ENCODE peak calls at places on chromosomes 11 and 22, in six cellular contexts. U is stimulated activated CD4-positive, alpha-beta T cell treated with anti-CD3 and anti-CD28 coated beads, Interleukin-2, amount 100 ng/mL, for 48 hours; L is IMR-90; T is Panc1; E is activated CD8-positive, alpha-beta memory T cell treated with anti-CD3 and anti-CD28 coated beads for 1 hour; G is activated CD4-positive, alpha-beta T cell treated with anti-CD3 and anti-CD28 coated beads, Interleukin-2, amount 50 U/mL, for 1 hour. I is an unnamed sample.

GRCh38 chr11:76764941-76765340 is 18.2 kb upstream of the TSKU start:
- DNase-seq in L (no peak), T (no peak), U (no peak), G (no peak), E (no peak), I (no peak)

GRCh38 chr22:27718186-27719032 is 83.1 kb downstream of the MN1 start:
- DNase-seq in T (peak), U (no peak), E (no peak), G (no peak), L (peak), I (no peak)

GRCh38 chr11:34136420-34136819 is 31.0 kb downstream of the NAT10 start:
- DNase-seq in L (no peak), U (no peak), T (no peak), G (no peak), E (no peak), I (no peak)

GRCh38 chr11:119796363-119797060 is 67.5 kb upstream of the NECTIN1 start:
- DNase-seq in G (no peak), U (no peak), E (no peak), L (no peak), T (no peak), I (no peak)

GRCh38 chr11:47212938-47213337 is 1.8 kb upstream of the DDB2 start:
- DNase-seq in U (no peak), L (no peak), E (no peak), G (no peak), T (no peak), I (no peak)

GRCh38 chr11:126419801-126420729 is 64.6 kb downstream of the ST3GAL4 start:
- DNase-seq in E (no peak), T (no peak), U (no peak), G (no peak), L (peak), I (no peak)

GRCh38 chr11:37712246-37712645 is 1114.2 kb upstream of the RAG2 start:
- DNase-seq in E (no peak), L (peak), G (no peak), T (no peak), U (no peak), I (no peak)

GRCh38 chr11:45915446-45915845 is 2.2 kb downstream of the PEX16 start:
- DNase-seq in L (no peak), T (no peak), G (no peak), U (no peak), E (no peak), I (no peak)

GRCh38 chr11:794766-795637 is 3.1 kb downstream of the SLC25A22 start:
- DNase-seq in G (no peak), L (no peak), T (no peak), U (no peak), E (no peak), I (no peak)

GRCh38 chr11:57379732-57380131 is 1.2 kb downstream of the PRG3 start:
- DNase-seq in L (peak), U (no peak), T (no peak), E (no peak), G (no peak), I (no peak)

GRCh38 chr11:111245425-111245824 is at the start of gene POU2AF2:
- DNase-seq in T (no peak), G (no peak), U (no peak), L (no peak), E (no peak), I (no peak)

GRCh38 chr22:20526628-20527355 is 19.4 kb downstream of the MED15 start:
- DNase-seq in U (no peak), G (no peak), E (no peak), L (peak), T (no peak), I (no peak)

GRCh38 chr11:68049509-68050370 is 10.9 kb downstream of the TCIRG1 start:
- DNase-seq in E (no peak), U (no peak), G (no peak), L (no peak), T (no peak), I (no peak)

GRCh38 chr11:101288392-101288791 is 158.8 kb upstream of the PGR start:
- DNase-seq in U (no peak), E (no peak), G (no peak), L (no peak), T (no peak), I (no peak)

GRCh38 chr11:11304572-11304971 is 48.5 kb downstream of the CSNK2A3 start:
- DNase-seq in E (no peak), U (no peak), G (no peak), T (no peak), L (no peak), I (no peak)

GRCh38 chr11:35087648-35088047 is 51.3 kb upstream of the CD44 start:
- DNase-seq in L (peak), T (no peak), U (no peak), G (no peak), E (no peak), I (no peak)

GRCh38 chr11:37613031-37613430 is 1015.0 kb upstream of the RAG2 start:
- DNase-seq in G (no peak), U (no peak), E (no peak), L (no peak), T (no peak), I (no peak)

GRCh38 chr11:66100272-66101037 is 30.4 kb downstream of the PACS1 start:
- DNase-seq in G (peak), E (peak), U (peak), L (no peak), T (no peak), I (peak)

GRCh38 chr11:43933608-43934358 is 8.7 kb upstream of the C11orf96 start:
- DNase-seq in U (no peak), E (no peak), T (no peak), G (no peak), L (peak), I (no peak)

GRCh38 chr11:21635359-21635758 is 557.5 kb upstream of the ANO5 start:
- DNase-seq in E (no peak), T (no peak), U (no peak), L (no peak), G (no peak), I (no peak)

GRCh38 chr11:126790550-126790981 is 210.0 kb downstream of the KIRREL3 start:
- DNase-seq in G (no peak), U (no peak), L (peak), E (no peak), T (no peak), I (no peak)

GRCh38 chr11:61141601-61142028 is 19.6 kb downstream of the VPS37C start:
- DNase-seq in L (no peak), E (no peak), T (no peak), U (no peak), G (no peak), I (no peak)

GRCh38 chr11:35151896-35152295 is 12.9 kb downstream of the CD44 start:
- DNase-seq in G (no peak), L (no peak), T (no peak), U (no peak), E (no peak), I (no peak)

GRCh38 chr11:3001496-3001895 is 9.4 kb upstream of the NAP1L4 start:
- DNase-seq in T (no peak), E (no peak), G (no peak), L (no peak), U (no peak), I (no peak)

GRCh38 chr11:122439911-122440782 is 215.4 kb upstream of the UBASH3B start:
- DNase-seq in U (no peak), G (no peak), L (peak), E (no peak), T (no peak), I (no peak)

GRCh38 chr11:70466154-70466553 is 67.8 kb downstream of the CTTN start:
- DNase-seq in G (no peak), U (no peak), L (peak), E (no peak), T (no peak), I (no peak)

GRCh38 chr11:7600205-7600775 is 73.0 kb downstream of the CYB5R2 start:
- DNase-seq in L (peak), T (no peak), G (no peak), U (no peak), E (no peak), I (no peak)

GRCh38 chr22:38097557-38098409 is 12.7 kb downstream of the BAIAP2L2 start:
- DNase-seq in L (peak), E (no peak), U (no peak), T (no peak), G (no peak), I (no peak)

GRCh38 chr11:47161134-47161854 is 15.4 kb downstream of the ARFGAP2 start:
- DNase-seq in T (no peak), U (peak), E (peak), L (peak), G (peak), I (peak)

GRCh38 chr11:77406396-77406795 is 67.5 kb downstream of the PAK1 start:
- DNase-seq in T (no peak), E (no peak), G (no peak), L (no peak), U (no peak), I (no peak)

GRCh38 chr11:111347002-111347722 is 31.9 kb downstream of the POU2AF1 start:
- DNase-seq in T (no peak), G (no peak), U (no peak), L (no peak), E (no peak), I (no peak)

GRCh38 chr22:27100789-27101188 is 443.4 kb downstream of the MIAT start:
- DNase-seq in L (peak), T (no peak), E (no peak), G (no peak), U (no peak), I (no peak)

GRCh38 chr11:35418847-35419712 is at the start of gene SLC1A2:
- DNase-seq in E (no peak), U (no peak), T (no peak), G (no peak), L (peak), I (no peak)

GRCh38 chr11:29190313-29190712 is 826.5 kb downstream of the KCNA4 start:
- DNase-seq in L (no peak), T (no peak), U (no peak), E (no peak), G (no peak), I (no peak)

GRCh38 chr22:48444320-48445112 is 1383.2 kb downstream of the BRD1 start:
- DNase-seq in U (no peak), G (no peak), L (no peak), T (no peak), E (no peak), I (peak)

GRCh38 chr11:65501530-65502273 is 2.9 kb downstream of the MALAT1 start:
- DNase-seq in E (no peak), U (no peak), T (no peak), G (no peak), L (peak), I (no peak)

GRCh38 chr22:36510966-36511881 is 4.4 kb upstream of the FOXRED2 start:
- DNase-seq in E (no peak), U (no peak), T (no peak), L (peak), G (peak), I (no peak)

GRCh38 chr11:36540998-36541397 is 26.8 kb upstream of the RAG1 start:
- DNase-seq in L (peak), E (no peak), U (peak), T (peak), G (no peak), I (peak)

GRCh38 chr11:83120328-83120727 is 36.6 kb upstream of the PCF11 start:
- DNase-seq in E (no peak), T (no peak), U (no peak), L (peak), G (no peak), I (no peak)